ENCODE peak calls at places on chromosomes 4 and X, in five cellular contexts. C, M, V, U and Q are unnamed samples. For H3K9me3, the result is how much of the 10 kb centered on the place peaks cover.

GRCh38 chrX:31435592-31435991 is 363.8 kb upstream of the FTHL17 start:
- DNase-seq in U (no peak), C (peak), V (no peak), M (no peak), Q (peak)

GRCh38 chr4:138233313-138233712 is 8.8 kb downstream of the SLC7A11 start:
- DNase-seq in M (no peak), V (no peak), U (no peak), C (no peak), Q (no peak)

GRCh38 chr4:109735566-109736454 is 5.9 kb upstream of the PLA2G12A start:
- DNase-seq in U (no peak), C (no peak), V (no peak), M (no peak), Q (peak)

GRCh38 chrX:101595739-101596419 is 21.9 kb downstream of the ARMCX6 start:
- DNase-seq in C (no peak), M (peak), U (peak), V (peak), Q (peak)

GRCh38 chr4:143384381-143384994 is 47.8 kb downstream of the GAB1 start:
- DNase-seq in U (no peak), C (no peak), V (no peak), M (no peak), Q (no peak)

GRCh38 chr4:114558446-114559020 is 40.1 kb upstream of the UGT8 start:
- DNase-seq in C (no peak), M (peak), V (no peak), U (peak), Q (no peak)

GRCh38 chrX:105120460-105120859 is 100.0 kb downstream of the TEX13A start:
- DNase-seq in U (no peak), M (no peak), C (no peak), V (no peak), Q (no peak)

GRCh38 chr4:25767877-25768475 is 94.8 kb downstream of the SEL1L3 start:
- DNase-seq in C (peak), M (peak), V (peak), U (peak), Q (peak)

GRCh38 chr4:104938624-104939023 is 208.1 kb upstream of the TET2 start:
- DNase-seq in V (no peak), C (no peak), U (no peak), M (no peak), Q (no peak)

GRCh38 chrX:16946971-16947562 is 609 bp downstream of the REPS2 start:
- DNase-seq in V (peak), C (peak), M (no peak), U (no peak), Q (peak)

DNA sequence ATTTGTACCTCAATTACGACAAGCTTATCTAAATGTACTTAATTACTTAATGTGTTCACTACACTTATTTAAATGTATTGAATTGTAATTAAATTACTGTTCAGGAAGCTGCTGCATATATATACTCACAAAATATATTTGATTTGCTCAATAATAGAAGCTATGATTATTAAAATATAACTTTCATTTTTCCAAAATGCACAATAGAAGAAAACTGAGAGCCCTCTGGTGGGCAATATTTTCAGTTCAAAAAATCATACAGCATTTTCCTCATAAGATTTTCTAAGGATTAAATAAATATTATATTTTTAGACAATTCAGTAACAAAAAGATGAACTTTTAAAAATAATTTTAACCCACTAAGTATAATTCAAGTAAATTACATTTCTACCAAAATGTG is 217.3 kb downstream of the DKK2 start:
- DNase-seq in M (no peak), U (peak), C (no peak), V (no peak), Q (no peak)
- TF ChIP-seq CTCF in M (no peak), U (peak), C (no peak), V (peak), Q (no peak)

DNA sequence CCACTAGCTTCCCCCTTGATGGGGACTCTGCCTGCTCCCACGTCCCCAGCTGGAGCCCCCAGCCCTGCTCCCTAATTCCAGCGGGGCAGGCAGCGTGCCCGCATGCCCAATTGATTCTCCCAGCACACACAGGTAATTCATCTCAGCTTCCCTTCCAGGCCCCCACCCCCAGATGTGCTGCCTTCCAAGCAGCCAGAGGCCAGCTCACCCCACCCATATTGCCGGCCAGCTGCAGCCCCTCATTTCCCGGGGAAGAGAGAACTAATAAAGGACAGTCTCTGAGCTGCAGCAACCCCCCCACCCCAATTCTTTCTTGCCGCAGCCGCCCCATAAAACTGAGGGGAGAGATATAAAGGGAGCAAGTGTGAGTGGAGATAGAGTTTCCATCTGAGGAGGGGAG is 69.8 kb downstream of the EFNB1 start:
- DNase-seq in V (no peak), C (no peak), U (no peak), M (no peak), Q (no peak)
- H3K9me3 ChIP-seq in V (under half), C (under half), U (under half), M (under half), Q (under half)

GRCh38 chr4:74873545-74874295 is 59.2 kb upstream of the PARM1 start:
- DNase-seq in V (peak), M (no peak), C (no peak), U (no peak), Q (no peak)

GRCh38 chr4:74878323-74878722 is 54.6 kb upstream of the PARM1 start:
- DNase-seq in M (no peak), V (no peak), C (no peak), U (no peak), Q (no peak)

GRCh38 chr4:74875451-74875850 is 57.5 kb upstream of the PARM1 start:
- DNase-seq in V (no peak), U (no peak), M (no peak), C (no peak), Q (no peak)

GRCh38 chr4:74874785-74875367 is 58.0 kb upstream of the PARM1 start:
- DNase-seq in U (peak), M (peak), V (peak), C (no peak), Q (peak)
- TF ChIP-seq CTCF in U (peak), M (peak), V (peak), C (peak), Q (peak)

GRCh38 chrX:64698317-64698716 is 277.9 kb downstream of the ZC4H2 start:
- DNase-seq in M (no peak), V (no peak), C (no peak), U (no peak), Q (no peak)
- H3K9me3 ChIP-seq in M (under half), V (under half), C (under half), U (under half), Q (under half)